ENCODE peak calls at places on chromosome 18, in ten cellular contexts. R is cardiac muscle cell; O is MV-4-11; T is stimulated activated CD4-positive, alpha-beta T cell treated with anti-CD3 and anti-CD28 coated beads, Interleukin-1b, Interleukin-23, amount 100 ng/mL, for 24 hours; L is fibroblast of lung; U is hepatic stellate cell; D is endothelial cell; F is Karpas-422; G is coronary artery; J is SK-N-SH. A is an unnamed sample.

GRCh38 chr18:23805898-23806297 is 116.6 kb downstream of the LAMA3 start:
- DNase-seq in R (peak; percentile 30), O (peak; percentile 83), T (no peak), L (peak; percentile 58), U (no peak), D (no peak), F (no peak), G (no peak), J (no peak), A (no peak)

GRCh38 chr18:51211552-51211951 is 14.1 kb upstream of the MEX3C start:
- DNase-seq in R (peak; percentile 97), O (peak; percentile 100), T (no peak), L (peak; percentile 94), U (no peak), D (no peak), F (no peak), G (no peak), J (no peak), A (no peak)

GRCh38 chr18:8367217-8367988 is 241.8 kb upstream of the RAB12 start:
- DNase-seq in R (peak; percentile 22), O (no peak), T (no peak), L (peak; percentile 27), U (no peak), D (peak; percentile 79), F (no peak), G (no peak), J (peak; percentile 50), A (peak; percentile 44)

GRCh38 chr18:24273596-24273995 is 124.0 kb downstream of the OSBPL1A start:
- DNase-seq in R (no peak), O (peak; percentile 21), T (no peak), L (no peak), U (no peak), D (no peak), F (no peak), G (no peak), J (no peak), A (no peak)

GRCh38 chr18:12770469-12771219 is 67.8 kb downstream of the PSMG2 start:
- DNase-seq in R (no peak), O (no peak), T (no peak), L (no peak), U (no peak), D (no peak), F (no peak), G (no peak), J (no peak), A (no peak)

GRCh38 chr18:35063875-35064274 is 22.7 kb downstream of the MAPRE2 start:
- DNase-seq in R (no peak), O (no peak), T (no peak), L (no peak), U (no peak), D (no peak), F (no peak), G (no peak), J (no peak), A (no peak)

GRCh38 chr18:68781224-68781623 is 16.7 kb upstream of the CCDC102B start:
- DNase-seq in R (no peak), O (no peak), T (no peak), L (no peak), U (no peak), D (no peak), F (no peak), G (no peak), J (no peak), A (no peak)

GRCh38 chr18:76495435-76496199 is 575 bp upstream of the ZNF516 start:
- DNase-seq in R (peak; percentile 63), O (peak; percentile 56), T (no peak), L (peak; percentile 66), U (peak; percentile 43), D (peak; percentile 58), F (peak; percentile 86), G (no peak), J (peak; percentile 59), A (no peak)

GRCh38 chr18:56556907-56557306 is 81.5 kb downstream of the TXNL1 start:
- DNase-seq in R (no peak), O (no peak), T (no peak), L (no peak), U (no peak), D (no peak), F (no peak), G (no peak), J (no peak), A (no peak)

GRCh38 chr18:61833387-61833786 is 59.4 kb downstream of the RNF152 start:
- DNase-seq in R (peak; percentile 66), O (peak; percentile 93), T (no peak), L (peak; percentile 72), U (peak; percentile 50), D (no peak), F (no peak), G (no peak), J (peak; percentile 44), A (no peak)

GRCh38 chr18:64407606-64408005 is 258.7 kb upstream of the LINC00305 start:
- DNase-seq in R (no peak), O (no peak), T (no peak), L (no peak), U (no peak), D (no peak), F (no peak), G (no peak), J (no peak), A (no peak)

GRCh38 chr18:23067236-23067635 is 68.0 kb upstream of the CABLES1 start:
- DNase-seq in R (no peak), O (peak; percentile 42), T (no peak), L (peak; percentile 23), U (no peak), D (no peak), F (peak; percentile 48), G (no peak), J (no peak), A (no peak)

GRCh38 chr18:57715671-57716070 is 87.4 kb downstream of the ATP8B1 start:
- DNase-seq in R (no peak), O (no peak), T (no peak), L (no peak), U (no peak), D (no peak), F (no peak), G (no peak), J (no peak), A (no peak)

GRCh38 chr18:77068890-77069312 is 63.7 kb downstream of the MBP start:
- DNase-seq in R (no peak), O (no peak), T (no peak), L (no peak), U (no peak), D (no peak), F (peak; percentile 52), G (no peak), J (no peak), A (no peak)

GRCh38 chr18:46398625-46399024 is 258.4 kb downstream of the LOXHD1 start:
- DNase-seq in R (no peak), O (no peak), T (no peak), L (no peak), U (no peak), D (no peak), F (no peak), G (no peak), J (no peak), A (no peak)

GRCh38 chr18:31661965-31662364 is 22.4 kb downstream of the B4GALT6 start:
- DNase-seq in R (peak; percentile 80), O (no peak), T (no peak), L (peak; percentile 92), U (no peak), D (no peak), F (no peak), G (no peak), J (no peak), A (no peak)